ENCODE peak calls at places on chromosomes 12 and 14, in six cellular contexts. One of them, this sample, is unnamed.

GRCh38 chr14:92984896-92985295 is 61.9 kb downstream of the CHGA start:
- DNase-seq in AG04450: no peak
- DNase-seq in heart left ventricle: no peak
- DNase-seq in fibroblast of lung: no peak
- DNase-seq in left ventricle myocardium inferior: no peak
- DNase-seq in cardiac muscle cell: no peak
- DNase-seq in this sample: no peak

GRCh38 chr12:79347852-79348251 is 342.9 kb downstream of the PAWR start:
- DNase-seq in cardiac muscle cell: no peak
- DNase-seq in AG04450: no peak
- DNase-seq in fibroblast of lung: no peak
- DNase-seq in heart left ventricle: no peak
- DNase-seq in left ventricle myocardium inferior: no peak
- DNase-seq in this sample: no peak

GRCh38 chr12:946656-947055 is 2.8 kb downstream of the RAD52 start:
- DNase-seq in heart left ventricle: no peak
- DNase-seq in fibroblast of lung: peak
- DNase-seq in AG04450: no peak
- DNase-seq in cardiac muscle cell: peak
- DNase-seq in left ventricle myocardium inferior: no peak
- DNase-seq in this sample: no peak

GRCh38 chr14:103718572-103718971 is 3.0 kb downstream of the ZFYVE21 start:
- DNase-seq in cardiac muscle cell: peak
- DNase-seq in heart left ventricle: no peak
- DNase-seq in AG04450: peak
- DNase-seq in fibroblast of lung: peak
- DNase-seq in left ventricle myocardium inferior: no peak
- DNase-seq in this sample: no peak

GRCh38 chr14:75831455-75831854 is 150.3 kb downstream of the TGFB3 start:
- DNase-seq in AG04450: no peak
- DNase-seq in cardiac muscle cell: peak
- DNase-seq in fibroblast of lung: peak
- DNase-seq in left ventricle myocardium inferior: peak
- DNase-seq in heart left ventricle: peak
- DNase-seq in this sample: peak

GRCh38 chr12:71504471-71504852 is 64.9 kb downstream of the LGR5 start:
- DNase-seq in left ventricle myocardium inferior: peak
- DNase-seq in heart left ventricle: no peak
- DNase-seq in fibroblast of lung: no peak
- DNase-seq in AG04450: no peak
- DNase-seq in cardiac muscle cell: peak
- DNase-seq in this sample: no peak

GRCh38 chr14:69043007-69043444 is 63.9 kb upstream of the ACTN1 start:
- DNase-seq in AG04450: no peak
- DNase-seq in heart left ventricle: no peak
- DNase-seq in left ventricle myocardium inferior: peak
- DNase-seq in cardiac muscle cell: no peak
- DNase-seq in fibroblast of lung: peak
- DNase-seq in this sample: peak

GRCh38 chr12:133124674-133125073 is 5.4 kb downstream of the ZNF891 start:
- DNase-seq in AG04450: no peak
- DNase-seq in fibroblast of lung: no peak
- DNase-seq in cardiac muscle cell: no peak
- DNase-seq in left ventricle myocardium inferior: no peak
- DNase-seq in heart left ventricle: no peak
- DNase-seq in this sample: no peak

GRCh38 chr12:52689936-52690335 is 9.7 kb upstream of the KRT1 start:
- DNase-seq in fibroblast of lung: no peak
- DNase-seq in left ventricle myocardium inferior: no peak
- DNase-seq in AG04450: no peak
- DNase-seq in heart left ventricle: no peak
- DNase-seq in cardiac muscle cell: no peak
- DNase-seq in this sample: no peak

GRCh38 chr14:80637726-80638619 is 303.6 kb downstream of the CEP128 start:
- DNase-seq in AG04450: no peak
- DNase-seq in cardiac muscle cell: no peak
- DNase-seq in fibroblast of lung: no peak
- DNase-seq in left ventricle myocardium inferior: no peak
- DNase-seq in heart left ventricle: no peak
- DNase-seq in this sample: peak

GRCh38 chr14:81384900-81385299 is 15.2 kb downstream of the STON2 start:
- DNase-seq in heart left ventricle: no peak
- DNase-seq in cardiac muscle cell: peak
- DNase-seq in left ventricle myocardium inferior: no peak
- DNase-seq in AG04450: no peak
- DNase-seq in fibroblast of lung: peak
- DNase-seq in this sample: peak

GRCh38 chr14:92892589-92892988 is 30.4 kb upstream of the CHGA start:
- DNase-seq in heart left ventricle: no peak
- DNase-seq in AG04450: no peak
- DNase-seq in left ventricle myocardium inferior: no peak
- DNase-seq in fibroblast of lung: no peak
- DNase-seq in cardiac muscle cell: no peak
- DNase-seq in this sample: no peak

GRCh38 chr14:103292426-103293374 is 41.3 kb upstream of the EIF5 start:
- DNase-seq in heart left ventricle: peak
- DNase-seq in left ventricle myocardium inferior: peak
- DNase-seq in fibroblast of lung: peak
- DNase-seq in AG04450: peak
- DNase-seq in cardiac muscle cell: peak
- DNase-seq in this sample: peak

GRCh38 chr12:123288751-123289346 is 17.2 kb upstream of the CDK2AP1 start:
- DNase-seq in AG04450: no peak
- DNase-seq in heart left ventricle: no peak
- DNase-seq in cardiac muscle cell: no peak
- DNase-seq in left ventricle myocardium inferior: no peak
- DNase-seq in fibroblast of lung: no peak
- DNase-seq in this sample: no peak

GRCh38 chr12:110183386-110183785 is 59.2 kb downstream of the IFT81 start:
- DNase-seq in left ventricle myocardium inferior: no peak
- DNase-seq in heart left ventricle: no peak
- DNase-seq in cardiac muscle cell: no peak
- DNase-seq in fibroblast of lung: no peak
- DNase-seq in AG04450: no peak
- DNase-seq in this sample: no peak

GRCh38 chr14:103551338-103551762 is 11.1 kb downstream of the BAG5 start:
- DNase-seq in heart left ventricle: peak
- DNase-seq in cardiac muscle cell: peak
- DNase-seq in fibroblast of lung: no peak
- DNase-seq in AG04450: no peak
- DNase-seq in left ventricle myocardium inferior: peak
- DNase-seq in this sample: no peak

GRCh38 chr14:75979071-75979571 is 2.7 kb downstream of the TGFB3 start:
- DNase-seq in fibroblast of lung: peak
- DNase-seq in AG04450: no peak
- DNase-seq in cardiac muscle cell: peak
- DNase-seq in heart left ventricle: no peak
- DNase-seq in left ventricle myocardium inferior: no peak
- DNase-seq in this sample: no peak

GRCh38 chr14:51926449-51926848 is 62.9 kb upstream of the RTRAF start:
- DNase-seq in fibroblast of lung: no peak
- DNase-seq in cardiac muscle cell: no peak
- DNase-seq in AG04450: no peak
- DNase-seq in left ventricle myocardium inferior: no peak
- DNase-seq in heart left ventricle: no peak
- DNase-seq in this sample: no peak

GRCh38 chr12:53289891-53290290 is 5.5 kb upstream of the PFDN5 start:
- DNase-seq in fibroblast of lung: peak
- DNase-seq in left ventricle myocardium inferior: no peak
- DNase-seq in heart left ventricle: no peak
- DNase-seq in cardiac muscle cell: no peak
- DNase-seq in AG04450: no peak
- DNase-seq in this sample: no peak

GRCh38 chr14:96094656-96095055 is 55.5 kb downstream of the C14orf132 start:
- DNase-seq in heart left ventricle: no peak
- DNase-seq in AG04450: no peak
- DNase-seq in cardiac muscle cell: no peak
- DNase-seq in left ventricle myocardium inferior: no peak
- DNase-seq in fibroblast of lung: no peak
- DNase-seq in this sample: no peak

GRCh38 chr12:50315803-50316202 is 32.5 kb upstream of the LIMA1 start:
- DNase-seq in AG04450: no peak
- DNase-seq in left ventricle myocardium inferior: no peak
- DNase-seq in fibroblast of lung: no peak
- DNase-seq in cardiac muscle cell: no peak
- DNase-seq in heart left ventricle: no peak
- DNase-seq in this sample: no peak

GRCh38 chr12:31323466-31324115 is 2.4 kb downstream of the SINHCAF start:
- DNase-seq in fibroblast of lung: peak
- DNase-seq in AG04450: no peak
- DNase-seq in heart left ventricle: no peak
- DNase-seq in left ventricle myocardium inferior: peak
- DNase-seq in cardiac muscle cell: peak
- DNase-seq in this sample: no peak

GRCh38 chr12:94616217-94616729 is 34.1 kb downstream of the TMCC3 start:
- DNase-seq in AG04450: no peak
- DNase-seq in fibroblast of lung: no peak
- DNase-seq in left ventricle myocardium inferior: no peak
- DNase-seq in cardiac muscle cell: peak
- DNase-seq in heart left ventricle: no peak
- DNase-seq in this sample: peak

GRCh38 chr12:49364989-49365388 is 2.3 kb upstream of the SPATS2 start:
- DNase-seq in fibroblast of lung: peak
- DNase-seq in heart left ventricle: no peak
- DNase-seq in AG04450: no peak
- DNase-seq in left ventricle myocardium inferior: no peak
- DNase-seq in cardiac muscle cell: peak
- DNase-seq in this sample: no peak

GRCh38 chr14:76271371-76271770 is 104.6 kb upstream of the ESRRB start:
- DNase-seq in AG04450: no peak
- DNase-seq in heart left ventricle: no peak
- DNase-seq in cardiac muscle cell: no peak
- DNase-seq in fibroblast of lung: no peak
- DNase-seq in left ventricle myocardium inferior: no peak
- DNase-seq in this sample: no peak

GRCh38 chr12:49358548-49359141 is 8.6 kb upstream of the SPATS2 start:
- DNase-seq in fibroblast of lung: peak
- DNase-seq in left ventricle myocardium inferior: no peak
- DNase-seq in cardiac muscle cell: peak
- DNase-seq in AG04450: no peak
- DNase-seq in heart left ventricle: no peak
- DNase-seq in this sample: peak

DNA sequence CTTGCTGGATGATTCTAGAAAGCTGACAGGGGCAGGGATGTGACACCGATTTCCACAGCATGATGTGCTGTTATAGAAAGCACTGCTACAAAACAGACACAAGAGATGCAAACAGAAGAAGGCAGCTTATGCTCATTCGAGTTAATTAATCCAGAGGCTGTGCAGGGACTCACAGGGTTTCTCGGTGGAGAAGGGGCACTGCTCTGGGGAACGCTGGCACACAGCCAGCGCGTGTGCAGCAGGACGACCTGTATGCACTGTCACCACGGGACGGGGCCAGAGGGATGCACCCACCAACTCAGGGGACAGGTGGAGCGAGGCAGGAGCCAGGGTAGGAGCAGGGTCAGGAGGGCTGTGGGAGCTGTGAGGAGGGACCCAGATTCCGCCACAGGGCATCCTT is 143.5 kb downstream of the RIMBP2 start:
- DNase-seq in heart left ventricle: no peak
- DNase-seq in left ventricle myocardium inferior: no peak
- DNase-seq in AG04450: no peak
- DNase-seq in fibroblast of lung: no peak
- DNase-seq in cardiac muscle cell: no peak
- DNase-seq in this sample: no peak
- H3K27ac ChIP-seq in heart left ventricle: no peak
- H3K27ac ChIP-seq in left ventricle myocardium inferior: no peak
- H3K27ac ChIP-seq in AG04450: no peak
- H3K27ac ChIP-seq in fibroblast of lung: no peak
- H3K27ac ChIP-seq in cardiac muscle cell: no peak
- H3K27ac ChIP-seq in this sample: no peak

GRCh38 chr14:36660736-36661505 is 739 bp upstream of the PAX9 start:
- DNase-seq in cardiac muscle cell: no peak
- DNase-seq in heart left ventricle: no peak
- DNase-seq in left ventricle myocardium inferior: no peak
- DNase-seq in AG04450: no peak
- DNase-seq in fibroblast of lung: no peak
- DNase-seq in this sample: no peak

GRCh38 chr14:36663404-36664321 is 2.0 kb downstream of the PAX9 start:
- DNase-seq in fibroblast of lung: no peak
- DNase-seq in AG04450: no peak
- DNase-seq in heart left ventricle: no peak
- DNase-seq in left ventricle myocardium inferior: no peak
- DNase-seq in cardiac muscle cell: no peak
- DNase-seq in this sample: no peak

GRCh38 chr14:36662543-36663403 is 1.1 kb downstream of the PAX9 start:
- DNase-seq in fibroblast of lung: no peak
- DNase-seq in left ventricle myocardium inferior: no peak
- DNase-seq in heart left ventricle: no peak
- DNase-seq in AG04450: no peak
- DNase-seq in cardiac muscle cell: no peak
- DNase-seq in this sample: no peak

GRCh38 chr14:36661506-36662257 is at the start of gene PAX9:
- DNase-seq in AG04450: no peak
- DNase-seq in heart left ventricle: peak
- DNase-seq in left ventricle myocardium inferior: peak
- DNase-seq in cardiac muscle cell: peak
- DNase-seq in fibroblast of lung: peak
- DNase-seq in this sample: peak

DNA sequence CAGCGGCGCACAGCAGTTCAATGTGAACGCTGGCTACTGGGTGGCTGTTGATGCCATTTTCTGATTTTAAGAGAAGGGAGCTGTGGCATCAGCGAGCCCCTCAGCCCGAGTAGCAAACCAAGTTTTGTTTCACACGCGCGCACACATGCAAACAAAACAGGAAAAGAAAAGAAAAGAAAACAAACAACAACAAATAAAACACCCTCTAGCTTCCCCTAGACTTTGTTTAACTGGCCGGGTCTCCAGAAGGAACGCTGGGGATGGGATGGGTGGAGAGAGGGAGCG is 540 bp downstream of the PAX9 start:
- DNase-seq in AG04450: no peak
- DNase-seq in left ventricle myocardium inferior: no peak
- DNase-seq in heart left ventricle: no peak
- DNase-seq in fibroblast of lung: no peak
- DNase-seq in cardiac muscle cell: no peak
- DNase-seq in this sample: no peak
- H3K27ac ChIP-seq in AG04450: no peak
- H3K27ac ChIP-seq in left ventricle myocardium inferior: no peak
- H3K27ac ChIP-seq in heart left ventricle: no peak
- H3K27ac ChIP-seq in fibroblast of lung: no peak
- H3K27ac ChIP-seq in cardiac muscle cell: no peak
- H3K27ac ChIP-seq in this sample: no peak

GRCh38 chr12:102120564-102120873 is 536 bp downstream of the PARPBP start:
- DNase-seq in left ventricle myocardium inferior: no peak
- DNase-seq in heart left ventricle: no peak
- DNase-seq in AG04450: no peak
- DNase-seq in cardiac muscle cell: no peak
- DNase-seq in fibroblast of lung: no peak
- DNase-seq in this sample: peak
- H3K27ac ChIP-seq in left ventricle myocardium inferior: no peak
- H3K27ac ChIP-seq in heart left ventricle: peak
- H3K27ac ChIP-seq in AG04450: peak
- H3K27ac ChIP-seq in cardiac muscle cell: peak
- H3K27ac ChIP-seq in fibroblast of lung: peak
- H3K27ac ChIP-seq in this sample: peak

DNA sequence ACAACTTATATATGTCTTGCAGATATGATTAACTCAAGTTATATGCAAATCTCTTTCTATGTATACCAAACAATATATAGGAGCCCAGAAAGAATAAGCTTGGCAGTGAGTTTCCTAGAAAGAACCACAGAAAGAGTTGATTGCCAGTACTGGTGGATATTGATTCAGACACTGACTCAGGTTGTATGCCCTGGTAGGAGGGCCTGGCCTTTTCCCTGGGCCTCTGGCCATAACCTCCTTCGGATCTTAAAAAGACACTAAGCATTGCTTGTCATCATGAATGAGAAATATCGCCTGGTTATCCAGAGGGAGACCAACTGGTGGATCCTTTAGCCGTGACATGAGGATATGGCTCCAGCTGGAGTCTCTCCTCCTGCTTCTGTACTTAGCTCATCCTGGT is 231.5 kb downstream of the MSRB3 start:
- DNase-seq in AG04450: no peak
- DNase-seq in cardiac muscle cell: no peak
- DNase-seq in fibroblast of lung: no peak
- DNase-seq in heart left ventricle: no peak
- DNase-seq in left ventricle myocardium inferior: no peak
- DNase-seq in this sample: no peak
- H3K27ac ChIP-seq in AG04450: no peak
- H3K27ac ChIP-seq in cardiac muscle cell: no peak
- H3K27ac ChIP-seq in fibroblast of lung: no peak
- H3K27ac ChIP-seq in heart left ventricle: no peak
- H3K27ac ChIP-seq in left ventricle myocardium inferior: no peak
- H3K27ac ChIP-seq in this sample: no peak